ENCODE peak calls at places on chromosome 6, in seven cellular contexts. One of them, this sample, is unnamed.

GRCh38 chr6:15477746-15478145 is 185.1 kb downstream of the DTNBP1 start:
- DNase-seq in tibial nerve: no peak
- DNase-seq in cardiac muscle cell: no peak
- DNase-seq in Panc1: no peak
- DNase-seq in effector memory CD4-positive, alpha-beta T cell: no peak
- DNase-seq in aorta: no peak
- DNase-seq in transverse colon: no peak
- DNase-seq in this sample: no peak

GRCh38 chr6:110547266-110547964 is 71.0 kb upstream of the SLC22A16 start:
- DNase-seq in aorta: no peak
- DNase-seq in tibial nerve: no peak
- DNase-seq in effector memory CD4-positive, alpha-beta T cell: no peak
- DNase-seq in Panc1: no peak
- DNase-seq in cardiac muscle cell: no peak
- DNase-seq in transverse colon: no peak
- DNase-seq in this sample: no peak

GRCh38 chr6:151149788-151150187 is 90.0 kb upstream of the AKAP12 start:
- DNase-seq in Panc1: no peak
- DNase-seq in effector memory CD4-positive, alpha-beta T cell: no peak
- DNase-seq in cardiac muscle cell: no peak
- DNase-seq in tibial nerve: no peak
- DNase-seq in aorta: no peak
- DNase-seq in transverse colon: no peak
- DNase-seq in this sample: no peak

GRCh38 chr6:144405173-144405572 is 120.0 kb downstream of the UTRN start:
- DNase-seq in effector memory CD4-positive, alpha-beta T cell: no peak
- DNase-seq in tibial nerve: no peak
- DNase-seq in Panc1: no peak
- DNase-seq in cardiac muscle cell: peak; percentile 87
- DNase-seq in aorta: no peak
- DNase-seq in transverse colon: no peak
- DNase-seq in this sample: no peak

GRCh38 chr6:1636971-1637871 is 27.5 kb downstream of the FOXC1 start:
- DNase-seq in cardiac muscle cell: no peak
- DNase-seq in aorta: no peak
- DNase-seq in tibial nerve: no peak
- DNase-seq in transverse colon: no peak
- DNase-seq in effector memory CD4-positive, alpha-beta T cell: no peak
- DNase-seq in Panc1: no peak
- DNase-seq in this sample: no peak

GRCh38 chr6:170178266-170178560 is 112.7 kb downstream of the DLL1 start:
- DNase-seq in aorta: no peak
- DNase-seq in Panc1: no peak
- DNase-seq in tibial nerve: no peak
- DNase-seq in effector memory CD4-positive, alpha-beta T cell: no peak
- DNase-seq in transverse colon: no peak
- DNase-seq in cardiac muscle cell: no peak
- DNase-seq in this sample: no peak

GRCh38 chr6:15901141-15902115 is 227.5 kb upstream of the MYLIP start:
- DNase-seq in cardiac muscle cell: peak; percentile 26
- DNase-seq in transverse colon: peak; percentile 22
- DNase-seq in effector memory CD4-positive, alpha-beta T cell: no peak
- DNase-seq in tibial nerve: no peak
- DNase-seq in Panc1: no peak
- DNase-seq in aorta: no peak
- DNase-seq in this sample: no peak

GRCh38 chr6:94362061-94362864 is 942.9 kb upstream of the EPHA7 start:
- DNase-seq in Panc1: no peak
- DNase-seq in effector memory CD4-positive, alpha-beta T cell: no peak
- DNase-seq in tibial nerve: no peak
- DNase-seq in aorta: peak; percentile 75
- DNase-seq in cardiac muscle cell: no peak
- DNase-seq in transverse colon: no peak
- DNase-seq in this sample: no peak

GRCh38 chr6:145028144-145028818 is 707.0 kb downstream of the EPM2A start:
- DNase-seq in transverse colon: no peak
- DNase-seq in effector memory CD4-positive, alpha-beta T cell: no peak
- DNase-seq in aorta: no peak
- DNase-seq in Panc1: peak; percentile 48
- DNase-seq in tibial nerve: no peak
- DNase-seq in cardiac muscle cell: peak; percentile 38
- DNase-seq in this sample: no peak

GRCh38 chr6:148414836-148415235 is 72.2 kb downstream of the SASH1 start:
- DNase-seq in effector memory CD4-positive, alpha-beta T cell: no peak
- DNase-seq in tibial nerve: no peak
- DNase-seq in aorta: no peak
- DNase-seq in Panc1: no peak
- DNase-seq in transverse colon: no peak
- DNase-seq in cardiac muscle cell: peak; percentile 84
- DNase-seq in this sample: no peak

GRCh38 chr6:34423254-34423653 is 2.6 kb downstream of the RPS10 start:
- DNase-seq in Panc1: no peak
- DNase-seq in tibial nerve: no peak
- DNase-seq in transverse colon: no peak
- DNase-seq in aorta: no peak
- DNase-seq in effector memory CD4-positive, alpha-beta T cell: no peak
- DNase-seq in cardiac muscle cell: no peak
- DNase-seq in this sample: no peak

GRCh38 chr6:167329014-167329413 is 4.1 kb downstream of the TTLL2 start:
- DNase-seq in tibial nerve: no peak
- DNase-seq in transverse colon: no peak
- DNase-seq in cardiac muscle cell: no peak
- DNase-seq in effector memory CD4-positive, alpha-beta T cell: no peak
- DNase-seq in aorta: no peak
- DNase-seq in Panc1: no peak
- DNase-seq in this sample: no peak

GRCh38 chr6:11096109-11096508 is 2.5 kb downstream of the SMIM13 start:
- DNase-seq in aorta: no peak
- DNase-seq in cardiac muscle cell: peak; percentile 90
- DNase-seq in tibial nerve: no peak
- DNase-seq in transverse colon: peak; percentile 28
- DNase-seq in effector memory CD4-positive, alpha-beta T cell: no peak
- DNase-seq in Panc1: no peak
- DNase-seq in this sample: peak; percentile 26

GRCh38 chr6:161833099-161833860 is 559.4 kb upstream of the AGPAT4 start:
- DNase-seq in tibial nerve: no peak
- DNase-seq in aorta: no peak
- DNase-seq in cardiac muscle cell: no peak
- DNase-seq in transverse colon: no peak
- DNase-seq in Panc1: no peak
- DNase-seq in effector memory CD4-positive, alpha-beta T cell: no peak
- DNase-seq in this sample: no peak

GRCh38 chr6:159602370-159603185 is 90.5 kb downstream of the SOD2 start:
- DNase-seq in Panc1: no peak
- DNase-seq in effector memory CD4-positive, alpha-beta T cell: no peak
- DNase-seq in aorta: no peak
- DNase-seq in cardiac muscle cell: peak; percentile 20
- DNase-seq in transverse colon: no peak
- DNase-seq in tibial nerve: no peak
- DNase-seq in this sample: no peak

GRCh38 chr6:3331498-3331897 is 72.8 kb downstream of the PSMG4 start:
- DNase-seq in cardiac muscle cell: no peak
- DNase-seq in aorta: no peak
- DNase-seq in effector memory CD4-positive, alpha-beta T cell: no peak
- DNase-seq in transverse colon: no peak
- DNase-seq in Panc1: no peak
- DNase-seq in tibial nerve: no peak
- DNase-seq in this sample: no peak
- H3K4me1 ChIP-seq in cardiac muscle cell: peaks cover 13% of the 10 kb centered on the region
- H3K4me1 ChIP-seq in aorta: no peaks in the 10 kb centered on the region
- H3K4me1 ChIP-seq in effector memory CD4-positive, alpha-beta T cell: no peaks in the 10 kb centered on the region
- H3K4me1 ChIP-seq in transverse colon: peaks cover 24% of the 10 kb centered on the region
- H3K4me1 ChIP-seq in Panc1: peaks cover 5% of the 10 kb centered on the region
- H3K4me1 ChIP-seq in tibial nerve: peaks cover 19% of the 10 kb centered on the region
- H3K4me1 ChIP-seq in this sample: no peaks in the 10 kb centered on the region

GRCh38 chr6:56644366-56644765 is 1.7 kb upstream of the DST start:
- DNase-seq in aorta: no peak
- DNase-seq in effector memory CD4-positive, alpha-beta T cell: no peak
- DNase-seq in cardiac muscle cell: peak; percentile 57
- DNase-seq in transverse colon: no peak
- DNase-seq in tibial nerve: no peak
- DNase-seq in Panc1: no peak
- DNase-seq in this sample: no peak
- H3K36me3 ChIP-seq in aorta: no peaks in the 10 kb centered on the region
- H3K36me3 ChIP-seq in effector memory CD4-positive, alpha-beta T cell: no peaks in the 10 kb centered on the region
- H3K36me3 ChIP-seq in cardiac muscle cell: peaks cover 18% of the 10 kb centered on the region
- H3K36me3 ChIP-seq in transverse colon: no peaks in the 10 kb centered on the region
- H3K36me3 ChIP-seq in tibial nerve: no peaks in the 10 kb centered on the region
- H3K36me3 ChIP-seq in Panc1: peaks cover 49% of the 10 kb centered on the region
- H3K36me3 ChIP-seq in this sample: no peaks in the 10 kb centered on the region

DNA sequence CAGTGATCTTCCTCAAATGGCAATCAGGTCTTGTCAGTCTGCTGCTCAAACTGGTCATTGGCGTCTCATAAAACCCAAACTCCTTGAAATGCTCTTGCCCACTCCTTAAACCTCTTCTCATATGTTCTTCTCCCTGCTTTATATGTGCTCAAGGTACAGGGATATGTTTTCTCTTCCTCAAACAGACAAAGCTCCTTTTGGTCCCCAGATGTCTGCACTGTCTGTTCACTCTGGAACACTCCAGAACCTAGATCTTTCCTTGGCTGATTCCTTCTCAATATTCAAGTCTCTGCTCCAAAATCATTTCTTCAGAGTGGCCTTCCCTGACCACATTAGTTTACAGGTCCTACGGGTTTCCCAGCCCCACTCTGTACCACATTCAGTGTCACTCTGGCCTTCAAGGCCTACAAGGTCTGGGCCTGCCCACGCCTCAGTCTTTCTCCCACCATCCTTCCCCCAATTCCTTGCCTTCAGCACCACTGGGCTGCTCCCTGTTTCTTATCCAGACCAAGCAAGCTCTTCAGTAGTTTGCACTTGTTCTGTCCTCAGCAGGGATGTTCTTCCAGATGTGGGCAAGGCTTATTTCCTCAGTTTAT is 9.0 kb downstream of the THEMIS start:
- DNase-seq in effector memory CD4-positive, alpha-beta T cell: no peak
- DNase-seq in tibial nerve: no peak
- DNase-seq in aorta: no peak
- DNase-seq in Panc1: no peak
- DNase-seq in cardiac muscle cell: no peak
- DNase-seq in transverse colon: no peak
- DNase-seq in this sample: no peak
- H3K4me1 ChIP-seq in effector memory CD4-positive, alpha-beta T cell: peaks cover 2% of the 10 kb centered on the region
- H3K4me1 ChIP-seq in tibial nerve: no peaks in the 10 kb centered on the region
- H3K4me1 ChIP-seq in aorta: no peaks in the 10 kb centered on the region
- H3K4me1 ChIP-seq in Panc1: no peaks in the 10 kb centered on the region
- H3K4me1 ChIP-seq in cardiac muscle cell: no peaks in the 10 kb centered on the region
- H3K4me1 ChIP-seq in transverse colon: no peaks in the 10 kb centered on the region
- H3K4me1 ChIP-seq in this sample: no peaks in the 10 kb centered on the region

GRCh38 chr6:79001415-79001814 is 76.6 kb downstream of the PHIP start:
- DNase-seq in effector memory CD4-positive, alpha-beta T cell: no peak
- DNase-seq in aorta: no peak
- DNase-seq in transverse colon: no peak
- DNase-seq in Panc1: no peak
- DNase-seq in cardiac muscle cell: no peak
- DNase-seq in tibial nerve: no peak
- DNase-seq in this sample: no peak
- H3K36me3 ChIP-seq in effector memory CD4-positive, alpha-beta T cell: peaks cover 61% of the 10 kb centered on the region
- H3K36me3 ChIP-seq in aorta: peaks cover 2% of the 10 kb centered on the region
- H3K36me3 ChIP-seq in transverse colon: no peaks in the 10 kb centered on the region
- H3K36me3 ChIP-seq in Panc1: peaks cover 65% of the 10 kb centered on the region
- H3K36me3 ChIP-seq in cardiac muscle cell: peaks cover 53% of the 10 kb centered on the region
- H3K36me3 ChIP-seq in tibial nerve: peaks cover 8% of the 10 kb centered on the region
- H3K36me3 ChIP-seq in this sample: peaks cover 23% of the 10 kb centered on the region

This sample was measured in breast epithelium.